ENCODE peak calls at places on chromosomes 7 and 10, in ten cellular contexts. One of them, this sample, is unnamed.

GRCh38 chr10:6716521-6716920 is 136.4 kb upstream of the PRKCQ start:
- DNase-seq in upper lobe of right lung: no peak
- DNase-seq in testis: no peak
- DNase-seq in tibial nerve: no peak
- DNase-seq in gastrocnemius medialis: no peak
- DNase-seq in PC-3: no peak
- DNase-seq in pancreas: no peak
- DNase-seq in astrocyte: peak; percentile 27
- DNase-seq in mesendoderm: no peak
- DNase-seq in uterus: peak; percentile 20
- DNase-seq in this sample: no peak

GRCh38 chr10:94223702-94224370 is 138.9 kb downstream of the NOC3L start:
- DNase-seq in upper lobe of right lung: no peak
- DNase-seq in testis: no peak
- DNase-seq in tibial nerve: no peak
- DNase-seq in gastrocnemius medialis: no peak
- DNase-seq in PC-3: no peak
- DNase-seq in pancreas: no peak
- DNase-seq in astrocyte: no peak
- DNase-seq in mesendoderm: no peak
- DNase-seq in uterus: no peak
- DNase-seq in this sample: no peak

GRCh38 chr7:121394709-121395140 is 1.4 kb downstream of the FAM3C start:
- DNase-seq in upper lobe of right lung: no peak
- DNase-seq in testis: no peak
- DNase-seq in tibial nerve: no peak
- DNase-seq in gastrocnemius medialis: no peak
- DNase-seq in PC-3: no peak
- DNase-seq in pancreas: peak; percentile 22
- DNase-seq in astrocyte: no peak
- DNase-seq in mesendoderm: no peak
- DNase-seq in uterus: no peak
- DNase-seq in this sample: no peak

GRCh38 chr10:48519731-48520506 is 85.0 kb downstream of the ARHGAP22 start:
- DNase-seq in upper lobe of right lung: no peak
- DNase-seq in testis: no peak
- DNase-seq in tibial nerve: no peak
- DNase-seq in gastrocnemius medialis: no peak
- DNase-seq in PC-3: no peak
- DNase-seq in pancreas: no peak
- DNase-seq in astrocyte: no peak
- DNase-seq in mesendoderm: no peak
- DNase-seq in uterus: no peak
- DNase-seq in this sample: no peak

GRCh38 chr10:42973870-42974692 is 102.8 kb upstream of the RET start:
- DNase-seq in upper lobe of right lung: peak; percentile 61
- DNase-seq in testis: peak; percentile 6
- DNase-seq in tibial nerve: no peak
- DNase-seq in gastrocnemius medialis: peak; percentile 0
- DNase-seq in PC-3: no peak
- DNase-seq in pancreas: peak; percentile 4
- DNase-seq in astrocyte: no peak
- DNase-seq in mesendoderm: no peak
- DNase-seq in uterus: no peak
- DNase-seq in this sample: no peak

GRCh38 chr7:127683776-127684681 is 32.0 kb downstream of the SND1 start:
- DNase-seq in upper lobe of right lung: no peak
- DNase-seq in testis: no peak
- DNase-seq in tibial nerve: no peak
- DNase-seq in gastrocnemius medialis: no peak
- DNase-seq in PC-3: no peak
- DNase-seq in pancreas: no peak
- DNase-seq in astrocyte: no peak
- DNase-seq in mesendoderm: peak; percentile 81
- DNase-seq in uterus: no peak
- DNase-seq in this sample: no peak

GRCh38 chr7:37320840-37321468 is 127.7 kb downstream of the ELMO1 start:
- DNase-seq in upper lobe of right lung: no peak
- DNase-seq in testis: no peak
- DNase-seq in tibial nerve: no peak
- DNase-seq in gastrocnemius medialis: no peak
- DNase-seq in PC-3: no peak
- DNase-seq in pancreas: no peak
- DNase-seq in astrocyte: no peak
- DNase-seq in mesendoderm: peak; percentile 9
- DNase-seq in uterus: no peak
- DNase-seq in this sample: no peak

GRCh38 chr7:34463830-34464229 is 194.2 kb upstream of the NPSR1 start:
- DNase-seq in upper lobe of right lung: no peak
- DNase-seq in testis: no peak
- DNase-seq in tibial nerve: no peak
- DNase-seq in gastrocnemius medialis: no peak
- DNase-seq in PC-3: peak; percentile 83
- DNase-seq in pancreas: no peak
- DNase-seq in astrocyte: no peak
- DNase-seq in mesendoderm: peak; percentile 94
- DNase-seq in uterus: no peak
- DNase-seq in this sample: no peak

GRCh38 chr7:95527776-95528250 is 42.1 kb downstream of the ASB4 start:
- DNase-seq in upper lobe of right lung: no peak
- DNase-seq in testis: no peak
- DNase-seq in tibial nerve: no peak
- DNase-seq in gastrocnemius medialis: no peak
- DNase-seq in PC-3: no peak
- DNase-seq in pancreas: no peak
- DNase-seq in astrocyte: no peak
- DNase-seq in mesendoderm: peak; percentile 4
- DNase-seq in uterus: peak; percentile 25
- DNase-seq in this sample: no peak

GRCh38 chr10:97020452-97021400 is 165.0 kb downstream of the SLIT1 start:
- DNase-seq in upper lobe of right lung: no peak
- DNase-seq in testis: peak; percentile 59
- DNase-seq in tibial nerve: no peak
- DNase-seq in gastrocnemius medialis: peak; percentile 33
- DNase-seq in PC-3: no peak
- DNase-seq in pancreas: peak; percentile 77
- DNase-seq in astrocyte: no peak
- DNase-seq in mesendoderm: no peak
- DNase-seq in uterus: peak; percentile 24
- DNase-seq in this sample: no peak
- H3K27ac ChIP-seq in upper lobe of right lung: no peak overlapping the region
- H3K27ac ChIP-seq in testis: peak overlapping the region; percentile 29
- H3K27ac ChIP-seq in tibial nerve: no peak overlapping the region
- H3K27ac ChIP-seq in gastrocnemius medialis: peak overlapping the region; percentile 81
- H3K27ac ChIP-seq in PC-3: no peak overlapping the region
- H3K27ac ChIP-seq in pancreas: no peak overlapping the region
- H3K27ac ChIP-seq in astrocyte: no peak overlapping the region
- H3K27ac ChIP-seq in mesendoderm: no peak overlapping the region
- H3K27ac ChIP-seq in uterus: peak overlapping the region; percentile 29
- H3K27ac ChIP-seq in this sample: peak overlapping the region; percentile 7

GRCh38 chr7:97003262-97004236 is 1.8 kb upstream of the DLX6 start:
- DNase-seq in upper lobe of right lung: peak; percentile 47
- DNase-seq in testis: no peak
- DNase-seq in tibial nerve: no peak
- DNase-seq in gastrocnemius medialis: no peak
- DNase-seq in PC-3: no peak
- DNase-seq in pancreas: no peak
- DNase-seq in astrocyte: no peak
- DNase-seq in mesendoderm: peak; percentile 40
- DNase-seq in uterus: no peak
- DNase-seq in this sample: no peak

GRCh38 chr7:97004237-97004930 is 969 bp upstream of the DLX6 start:
- DNase-seq in upper lobe of right lung: no peak
- DNase-seq in testis: no peak
- DNase-seq in tibial nerve: no peak
- DNase-seq in gastrocnemius medialis: no peak
- DNase-seq in PC-3: no peak
- DNase-seq in pancreas: no peak
- DNase-seq in astrocyte: no peak
- DNase-seq in mesendoderm: no peak
- DNase-seq in uterus: no peak
- DNase-seq in this sample: no peak

GRCh38 chr7:97001221-97001620 is 4.1 kb upstream of the DLX6 start:
- DNase-seq in upper lobe of right lung: no peak
- DNase-seq in testis: no peak
- DNase-seq in tibial nerve: no peak
- DNase-seq in gastrocnemius medialis: no peak
- DNase-seq in PC-3: no peak
- DNase-seq in pancreas: no peak
- DNase-seq in astrocyte: no peak
- DNase-seq in mesendoderm: peak; percentile 50
- DNase-seq in uterus: no peak
- DNase-seq in this sample: no peak

GRCh38 chr7:97002555-97003261 is 2.6 kb upstream of the DLX6 start:
- DNase-seq in upper lobe of right lung: no peak
- DNase-seq in testis: no peak
- DNase-seq in tibial nerve: no peak
- DNase-seq in gastrocnemius medialis: no peak
- DNase-seq in PC-3: no peak
- DNase-seq in pancreas: no peak
- DNase-seq in astrocyte: no peak
- DNase-seq in mesendoderm: peak; percentile 63
- DNase-seq in uterus: no peak
- DNase-seq in this sample: no peak

GRCh38 chr7:97001656-97002554 is 3.4 kb upstream of the DLX6 start:
- DNase-seq in upper lobe of right lung: no peak
- DNase-seq in testis: no peak
- DNase-seq in tibial nerve: no peak
- DNase-seq in gastrocnemius medialis: no peak
- DNase-seq in PC-3: no peak
- DNase-seq in pancreas: no peak
- DNase-seq in astrocyte: no peak
- DNase-seq in mesendoderm: peak; percentile 83
- DNase-seq in uterus: no peak
- DNase-seq in this sample: no peak
- H3K4me1 ChIP-seq in upper lobe of right lung: peaks cover 12% of the 10 kb centered on the region
- H3K4me1 ChIP-seq in testis: peaks cover under 1% of the 10 kb centered on the region
- H3K4me1 ChIP-seq in tibial nerve: peaks cover 17% of the 10 kb centered on the region
- H3K4me1 ChIP-seq in gastrocnemius medialis: peaks cover 7% of the 10 kb centered on the region
- H3K4me1 ChIP-seq in PC-3: no peaks in the 10 kb centered on the region
- H3K4me1 ChIP-seq in pancreas: peaks cover 4% of the 10 kb centered on the region
- H3K4me1 ChIP-seq in astrocyte: no peaks in the 10 kb centered on the region
- H3K4me1 ChIP-seq in mesendoderm: peaks cover 14% of the 10 kb centered on the region
- H3K4me1 ChIP-seq in uterus: peaks cover 5% of the 10 kb centered on the region
- H3K4me1 ChIP-seq in this sample: peaks cover 17% of the 10 kb centered on the region

GRCh38 chr10:451856-452255 is 237.6 kb downstream of the DIP2C start:
- DNase-seq in upper lobe of right lung: no peak
- DNase-seq in testis: no peak
- DNase-seq in tibial nerve: no peak
- DNase-seq in gastrocnemius medialis: no peak
- DNase-seq in PC-3: no peak
- DNase-seq in pancreas: no peak
- DNase-seq in astrocyte: no peak
- DNase-seq in mesendoderm: no peak
- DNase-seq in uterus: no peak
- DNase-seq in this sample: no peak

GRCh38 chr10:452512-453504 is 236.7 kb downstream of the DIP2C start:
- DNase-seq in upper lobe of right lung: no peak
- DNase-seq in testis: no peak
- DNase-seq in tibial nerve: no peak
- DNase-seq in gastrocnemius medialis: no peak
- DNase-seq in PC-3: no peak
- DNase-seq in pancreas: no peak
- DNase-seq in astrocyte: peak; percentile 16
- DNase-seq in mesendoderm: no peak
- DNase-seq in uterus: no peak
- DNase-seq in this sample: no peak

GRCh38 chr10:451021-451471 is 238.4 kb downstream of the DIP2C start:
- DNase-seq in upper lobe of right lung: no peak
- DNase-seq in testis: no peak
- DNase-seq in tibial nerve: no peak
- DNase-seq in gastrocnemius medialis: no peak
- DNase-seq in PC-3: no peak
- DNase-seq in pancreas: no peak
- DNase-seq in astrocyte: peak; percentile 18
- DNase-seq in mesendoderm: no peak
- DNase-seq in uterus: no peak
- DNase-seq in this sample: no peak

GRCh38 chr10:454860-455259 is 234.6 kb downstream of the DIP2C start:
- DNase-seq in upper lobe of right lung: no peak
- DNase-seq in testis: peak; percentile 52
- DNase-seq in tibial nerve: no peak
- DNase-seq in gastrocnemius medialis: peak; percentile 38
- DNase-seq in PC-3: peak; percentile 84
- DNase-seq in pancreas: no peak
- DNase-seq in astrocyte: peak; percentile 93
- DNase-seq in mesendoderm: peak; percentile 75
- DNase-seq in uterus: peak; percentile 48
- DNase-seq in this sample: no peak

GRCh38 chr10:450463-450862 is 239.0 kb downstream of the DIP2C start:
- DNase-seq in upper lobe of right lung: no peak
- DNase-seq in testis: no peak
- DNase-seq in tibial nerve: no peak
- DNase-seq in gastrocnemius medialis: no peak
- DNase-seq in PC-3: no peak
- DNase-seq in pancreas: no peak
- DNase-seq in astrocyte: no peak
- DNase-seq in mesendoderm: no peak
- DNase-seq in uterus: no peak
- DNase-seq in this sample: no peak
- H3K4me3 ChIP-seq in upper lobe of right lung: no peak overlapping the region
- H3K4me3 ChIP-seq in testis: no peak overlapping the region
- H3K4me3 ChIP-seq in tibial nerve: no peak overlapping the region
- H3K4me3 ChIP-seq in gastrocnemius medialis: no peak overlapping the region
- H3K4me3 ChIP-seq in PC-3: no peak overlapping the region
- H3K4me3 ChIP-seq in pancreas: no peak overlapping the region
- H3K4me3 ChIP-seq in astrocyte: no peak overlapping the region
- H3K4me3 ChIP-seq in mesendoderm: no peak overlapping the region
- H3K4me3 ChIP-seq in uterus: no peak overlapping the region
- H3K4me3 ChIP-seq in this sample: no peak overlapping the region

DNA sequence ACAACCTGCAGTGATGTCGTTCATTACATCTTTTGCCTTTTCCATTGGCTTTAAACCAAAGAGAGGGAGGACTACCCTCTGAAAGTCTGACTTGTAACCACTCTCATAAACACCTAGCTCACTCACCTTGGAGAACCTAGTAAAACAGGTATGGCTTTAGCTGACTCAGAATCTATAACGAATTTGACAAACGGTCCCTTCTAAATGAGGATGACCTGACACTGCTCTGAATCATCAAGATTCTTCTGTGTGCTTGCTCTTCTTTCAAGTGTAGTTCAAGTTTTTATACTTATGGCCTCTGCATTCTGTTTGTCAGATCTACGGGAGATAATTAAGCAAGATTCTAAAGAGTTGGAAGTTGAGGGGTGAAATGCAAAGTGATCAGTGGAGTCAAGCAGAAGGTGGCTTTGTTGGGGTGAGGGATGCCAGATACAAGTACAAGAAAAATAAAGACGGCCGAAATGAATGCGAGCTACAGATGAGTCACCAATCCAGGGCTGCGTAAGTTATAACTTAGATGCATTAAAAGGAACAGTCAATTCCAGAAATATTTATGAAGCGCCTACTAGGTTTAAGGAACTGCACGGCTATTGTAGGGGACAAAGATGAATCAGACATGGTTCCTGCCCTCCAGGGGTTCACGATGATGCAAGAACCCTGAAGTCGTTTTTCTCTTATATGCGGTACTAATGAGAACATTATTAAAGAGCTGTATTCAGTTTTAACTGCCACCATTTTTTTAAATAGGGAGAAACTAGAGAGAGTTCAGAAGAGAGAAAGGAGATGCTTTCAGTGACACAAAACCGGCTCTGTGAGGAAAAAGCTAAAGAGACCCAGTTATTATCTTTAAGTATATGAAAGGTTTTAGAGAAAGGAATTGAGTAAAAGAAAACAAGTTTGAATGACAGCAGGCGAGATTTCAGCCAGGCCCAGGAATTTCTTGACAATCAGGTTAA is 6.5 kb downstream of the HIPK2 start:
- DNase-seq in upper lobe of right lung: no peak
- DNase-seq in testis: no peak
- DNase-seq in tibial nerve: no peak
- DNase-seq in gastrocnemius medialis: no peak
- DNase-seq in PC-3: peak; percentile 92
- DNase-seq in pancreas: no peak
- DNase-seq in astrocyte: peak; percentile 89
- DNase-seq in mesendoderm: no peak
- DNase-seq in uterus: no peak
- DNase-seq in this sample: no peak
- H3K27ac ChIP-seq in upper lobe of right lung: peak overlapping the region; percentile 47
- H3K27ac ChIP-seq in testis: no peak overlapping the region
- H3K27ac ChIP-seq in tibial nerve: no peak overlapping the region
- H3K27ac ChIP-seq in gastrocnemius medialis: no peak overlapping the region
- H3K27ac ChIP-seq in PC-3: peak overlapping the region; percentile 99
- H3K27ac ChIP-seq in pancreas: no peak overlapping the region
- H3K27ac ChIP-seq in astrocyte: peak overlapping the region; percentile 77
- H3K27ac ChIP-seq in mesendoderm: no peak overlapping the region
- H3K27ac ChIP-seq in uterus: no peak overlapping the region
- H3K27ac ChIP-seq in this sample: peak overlapping the region; percentile 35